ENCODE peak calls at places on chromosomes 3 and 15, in seven cellular contexts. O, H, N, Y, K, R and C are unnamed samples.
A peak's percentile ranks its signal among the peaks of the same experiment; 100 is the strongest.

GRCh38 chr3:16841906-16842709 is 42.6 kb upstream of the PLCL2 start:
- DNase-seq in O (no peak), K (peak; percentile 84), R (peak; percentile 74), N (no peak), H (peak; percentile 24), Y (no peak), C (no peak)

GRCh38 chr3:128781164-128781563 is 55.2 kb downstream of the RAB7A start:
- DNase-seq in Y (no peak), O (no peak), R (no peak), H (no peak), N (no peak), K (no peak), C (no peak)

GRCh38 chr15:70264014-70264492 is 166.3 kb upstream of the TLE3 start:
- DNase-seq in R (no peak), N (no peak), K (no peak), Y (peak; percentile 51), O (no peak), H (peak; percentile 60), C (no peak)

GRCh38 chr3:108181172-108181571 is 41.1 kb downstream of the IFT57 start:
- DNase-seq in K (no peak), R (no peak), N (no peak), O (no peak), H (no peak), Y (no peak), C (peak; percentile 22)

GRCh38 chr3:31948255-31948654 is 32.8 kb downstream of the OSBPL10 start:
- DNase-seq in H (no peak), Y (no peak), O (no peak), K (no peak), N (no peak), R (no peak), C (no peak)

GRCh38 chr3:118478706-118479276 is 555.9 kb downstream of the IGSF11 start:
- DNase-seq in O (no peak), H (no peak), N (peak; percentile 48), R (no peak), K (no peak), Y (no peak), C (no peak)

GRCh38 chr3:124759666-124760401 is 29.6 kb downstream of the UMPS start:
- DNase-seq in K (no peak), Y (no peak), R (no peak), N (no peak), O (no peak), H (no peak), C (no peak)

GRCh38 chr15:92011611-92012367 is 158.3 kb downstream of the SLCO3A1 start:
- DNase-seq in K (no peak), R (no peak), N (peak; percentile 7), H (no peak), Y (peak; percentile 33), O (no peak), C (no peak)

GRCh38 chr3:140420621-140421357 is 257.1 kb upstream of the TRIM42 start:
- DNase-seq in N (no peak), K (no peak), O (no peak), Y (peak; percentile 48), H (no peak), R (no peak), C (peak; percentile 77)

GRCh38 chr3:144272715-144273114 is 301.1 kb downstream of the DIPK2A start:
- DNase-seq in H (no peak), N (no peak), K (no peak), O (no peak), R (no peak), Y (no peak), C (no peak)

GRCh38 chr15:68819451-68820204 is 1.1 kb downstream of the ANP32A start:
- DNase-seq in O (no peak), K (peak; percentile 73), N (peak; percentile 36), H (peak; percentile 70), R (peak; percentile 61), Y (peak; percentile 56), C (peak; percentile 67)

GRCh38 chr15:76274821-76275220 is 36.4 kb downstream of the ETFA start:
- DNase-seq in R (no peak), O (no peak), N (no peak), K (no peak), Y (no peak), H (no peak), C (no peak)
- TF ChIP-seq CTCF in R (no peak), O (no peak), N (no peak), K (no peak), Y (no peak), H (no peak), C (no peak)

GRCh38 chr3:11640009-11640673 is 3.6 kb downstream of the VGLL4 start:
- DNase-seq in R (no peak), H (no peak), K (no peak), O (no peak), Y (peak; percentile 41), N (no peak), C (no peak)

GRCh38 chr3:11643212-11644087 is at the start of gene VGLL4:
- DNase-seq in Y (peak; percentile 85), O (peak; percentile 71), H (peak; percentile 97), K (peak; percentile 78), R (peak; percentile 87), N (peak; percentile 86), C (peak; percentile 92)

GRCh38 chr3:11641316-11641682 is 2.4 kb downstream of the VGLL4 start:
- DNase-seq in O (no peak), H (no peak), Y (peak; percentile 70), R (no peak), K (no peak), N (no peak), C (peak; percentile 50)

GRCh38 chr3:11642455-11643162 is 1.1 kb downstream of the VGLL4 start:
- DNase-seq in R (peak; percentile 63), H (peak; percentile 55), K (peak; percentile 80), N (peak; percentile 73), Y (peak; percentile 86), O (peak; percentile 68), C (peak; percentile 90)

DNA sequence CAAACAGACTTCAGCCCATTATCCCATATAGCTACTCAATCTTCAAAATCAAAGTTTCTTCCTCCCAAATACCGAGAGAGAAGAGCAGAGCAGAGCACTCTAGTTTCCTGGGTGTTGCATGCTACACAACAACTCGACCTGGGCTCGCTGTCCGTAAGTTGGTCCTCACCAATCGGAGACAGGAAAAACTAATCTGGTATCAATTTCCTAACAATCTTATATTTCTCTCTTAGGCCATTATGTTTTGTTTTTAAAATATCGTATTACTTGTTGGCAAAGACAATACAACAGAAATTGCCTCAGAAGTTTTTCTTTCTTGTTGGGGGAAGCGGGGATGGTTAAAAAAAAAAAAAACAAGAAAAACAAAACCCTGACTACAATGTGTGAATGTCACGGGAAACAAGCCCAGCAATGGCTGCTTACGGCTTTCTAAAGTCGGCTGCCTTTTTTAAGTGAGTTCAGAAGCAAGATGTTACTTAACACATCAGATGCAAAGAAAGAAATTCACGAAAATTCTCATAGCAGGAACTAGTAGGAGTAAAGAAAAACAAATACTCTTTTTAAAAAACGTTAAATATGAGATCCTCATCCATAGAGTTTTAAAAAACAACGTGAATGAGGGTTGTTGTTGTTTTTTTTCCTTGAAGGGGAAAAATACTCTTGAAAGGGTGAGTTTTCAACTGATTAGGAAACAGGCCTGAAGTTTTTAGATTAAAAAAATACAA is 1.9 kb downstream of the VGLL4 start:
- DNase-seq in O (no peak), K (no peak), N (peak; percentile 35), Y (peak; percentile 67), H (peak; percentile 53), R (peak; percentile 43), C (peak; percentile 77)
- H3K4me3 ChIP-seq in O (peak overlapping the region; percentile 59), K (peak overlapping the region; percentile 82), N (peak overlapping the region; percentile 84), Y (peak overlapping the region; percentile 60), H (peak overlapping the region; percentile 65), R (peak overlapping the region; percentile 56), C (peak overlapping the region; percentile 76)

GRCh38 chr3:25582242-25582641 is 82.5 kb downstream of the TOP2B start:
- DNase-seq in R (no peak), Y (peak; percentile 90), N (peak; percentile 78), K (no peak), O (no peak), H (peak; percentile 53), C (peak; percentile 97)
- TF ChIP-seq CTCF in R (no peak), Y (no peak), N (no peak), K (no peak), O (no peak), H (no peak), C (no peak)

GRCh38 chr3:134029256-134029733 is 430 bp downstream of the SLCO2A1 start:
- DNase-seq in H (no peak), R (peak; percentile 23), Y (no peak), K (no peak), N (no peak), O (no peak), C (peak; percentile 32)
- H3K4me3 ChIP-seq in H (peak overlapping the region; percentile 64), R (peak overlapping the region; percentile 19), Y (peak overlapping the region; percentile 34), K (no peak overlapping the region), N (peak overlapping the region; percentile 60), O (peak overlapping the region; percentile 41), C (peak overlapping the region; percentile 59)

GRCh38 chr3:102224171-102224570 is 210.6 kb upstream of the ZPLD1 start:
- DNase-seq in K (no peak), R (peak; percentile 60), N (peak; percentile 70), H (no peak), O (no peak), Y (peak; percentile 42), C (peak; percentile 59)
- TF ChIP-seq CTCF in K (no peak), R (no peak), N (peak; percentile 81), H (peak; percentile 37), O (peak; percentile 5), Y (peak; percentile 32), C (peak; percentile 61)

GRCh38 chr15:99508807-99509311 is 56.9 kb upstream of the MEF2A start:
- DNase-seq in Y (no peak), H (no peak), K (no peak), R (no peak), O (no peak), N (peak; percentile 14), C (no peak)

GRCh38 chr15:99509686-99510461 is 55.9 kb upstream of the MEF2A start:
- DNase-seq in O (no peak), N (no peak), Y (no peak), R (no peak), H (no peak), K (no peak), C (no peak)

GRCh38 chr15:99507016-99507731 is 58.6 kb upstream of the MEF2A start:
- DNase-seq in N (no peak), H (peak; percentile 56), Y (peak; percentile 42), K (no peak), O (no peak), R (peak; percentile 22), C (peak; percentile 89)

GRCh38 chr15:99506399-99506798 is 59.4 kb upstream of the MEF2A start:
- DNase-seq in R (no peak), K (no peak), O (no peak), N (no peak), Y (peak; percentile 2), H (no peak), C (no peak)

DNA sequence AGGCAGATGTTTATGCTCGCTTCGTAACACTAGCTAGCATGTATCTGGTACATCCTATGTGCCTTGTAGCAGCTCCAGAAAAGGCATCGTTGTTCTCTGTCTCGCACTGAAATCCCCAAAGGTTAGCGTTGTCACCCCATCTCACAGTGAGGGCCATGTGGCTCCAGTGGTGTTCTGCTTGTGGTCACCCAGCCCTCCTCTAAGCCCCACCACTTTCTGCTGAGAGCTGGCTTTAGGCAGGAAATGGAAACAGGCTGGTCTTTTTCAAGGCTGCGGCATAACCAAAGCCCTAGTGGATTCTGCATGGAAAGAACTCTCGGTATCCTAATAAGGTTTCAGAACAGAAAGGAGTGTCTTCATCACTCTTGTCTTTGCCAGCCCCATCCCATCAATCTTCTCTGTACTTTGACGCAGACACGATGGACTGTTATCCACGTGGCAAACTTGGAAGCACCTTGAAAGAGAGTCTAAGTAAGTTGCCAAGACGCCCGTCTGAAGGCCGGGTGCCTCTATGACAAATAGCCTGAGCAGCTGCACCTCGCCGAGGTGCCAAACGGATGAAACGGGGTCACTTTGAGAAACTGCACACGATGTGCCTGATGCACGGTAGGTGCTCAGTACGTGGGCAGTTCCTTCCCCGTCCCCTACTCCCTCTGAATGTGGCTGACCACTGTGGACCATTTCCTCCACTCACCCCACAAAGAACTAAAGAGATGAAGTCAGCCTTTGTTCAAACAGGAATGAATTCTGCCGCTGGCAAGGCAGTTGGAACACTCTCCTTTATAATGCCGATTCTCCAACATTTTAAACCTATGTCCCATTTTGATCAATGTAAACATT is 57.8 kb upstream of the MEF2A start:
- DNase-seq in N (peak; percentile 78), R (peak; percentile 29), H (no peak), Y (peak; percentile 55), O (no peak), K (no peak), C (no peak)
- H3K4me3 ChIP-seq in N (peak overlapping the region; percentile 21), R (no peak overlapping the region), H (no peak overlapping the region), Y (no peak overlapping the region), O (no peak overlapping the region), K (no peak overlapping the region), C (peak overlapping the region; percentile 9)